ENCODE peak calls at places on chromosomes 3 and 15, in six cellular contexts. L, P, C, U, A and G are unnamed samples.
A peak's percentile ranks its signal among the peaks of the same experiment; 100 is the strongest.

GRCh38 chr3:194128202-194128907 is 7.6 kb upstream of the HES1 start:
- DNase-seq in L (no peak), P (no peak), C (no peak), U (no peak), A (no peak), G (no peak)

GRCh38 chr3:159996018-159996417 is 7.4 kb downstream of the IL12A start:
- DNase-seq in L (no peak), P (no peak), C (no peak), U (no peak), A (no peak), G (no peak)

GRCh38 chr15:77866596-77867125 is 210.8 kb downstream of the TBC1D2B start:
- DNase-seq in L (peak; percentile 1), P (no peak), C (no peak), U (no peak), A (no peak), G (no peak)

GRCh38 chr15:58705105-58705504 is 44.4 kb downstream of the ADAM10 start:
- DNase-seq in L (no peak), P (peak; percentile 24), C (no peak), U (no peak), A (no peak), G (no peak)

GRCh38 chr3:53196575-53197407 is 35.8 kb downstream of the PRKCD start:
- DNase-seq in L (no peak), P (peak; percentile 33), C (no peak), U (no peak), A (no peak), G (no peak)

GRCh38 chr15:57421540-57421939 is 45.2 kb downstream of the CGNL1 start:
- DNase-seq in L (peak; percentile 17), P (no peak), C (no peak), U (no peak), A (no peak), G (no peak)

GRCh38 chr3:55659023-55659355 is 171.9 kb upstream of the WNT5A start:
- DNase-seq in L (no peak), P (no peak), C (no peak), U (no peak), A (no peak), G (no peak)

GRCh38 chr3:5238545-5238944 is 51.0 kb downstream of the EDEM1 start:
- DNase-seq in L (no peak), P (no peak), C (no peak), U (no peak), A (no peak), G (no peak)

GRCh38 chr3:193872265-193872753 is 263.6 kb upstream of the HES1 start:
- DNase-seq in L (peak; percentile 87), P (peak; percentile 99), C (no peak), U (no peak), A (peak; percentile 32), G (no peak)

GRCh38 chr3:49357466-49358216 is 512 bp downstream of the GPX1 start:
- DNase-seq in L (peak; percentile 48), P (peak; percentile 77), C (peak; percentile 93), U (peak; percentile 73), A (peak; percentile 62), G (no peak)

GRCh38 chr3:181252626-181253025 is 263.1 kb upstream of the DNAJC19 start:
- DNase-seq in L (no peak), P (no peak), C (no peak), U (no peak), A (no peak), G (no peak)

GRCh38 chr3:118548434-118548833 is 486.2 kb downstream of the IGSF11 start:
- DNase-seq in L (no peak), P (peak; percentile 22), C (no peak), U (no peak), A (no peak), G (no peak)

GRCh38 chr3:53817211-53817610 is 29.0 kb downstream of the CHDH start:
- DNase-seq in L (no peak), P (no peak), C (no peak), U (no peak), A (no peak), G (no peak)

GRCh38 chr3:177337548-177338331 is 140.5 kb upstream of the TBL1XR1 start:
- DNase-seq in L (no peak), P (peak; percentile 62), C (no peak), U (no peak), A (no peak), G (no peak)

GRCh38 chr15:66897381-66897780 is 168.0 kb upstream of the SMAD3 start:
- DNase-seq in L (no peak), P (no peak), C (no peak), U (no peak), A (no peak), G (no peak)

GRCh38 chr3:126406389-126407296 is 11.9 kb downstream of the CFAP100 start:
- DNase-seq in L (no peak), P (no peak), C (no peak), U (peak; percentile 32), A (no peak), G (no peak)

GRCh38 chr15:59685737-59686297 is 3.3 kb downstream of the BNIP2 start:
- DNase-seq in L (no peak), P (no peak), C (no peak), U (no peak), A (no peak), G (no peak)

GRCh38 chr15:78540955-78541743 is 905 bp downstream of the PSMA4 start:
- DNase-seq in L (no peak), P (peak; percentile 11), C (no peak), U (no peak), A (no peak), G (no peak)

GRCh38 chr15:62983956-62984355 is 58.6 kb upstream of the TPM1 start:
- DNase-seq in L (no peak), P (no peak), C (no peak), U (no peak), A (no peak), G (no peak)

GRCh38 chr3:146421814-146422748 is 47.3 kb downstream of the PLSCR2 start:
- DNase-seq in L (no peak), P (peak; percentile 94), C (no peak), U (no peak), A (no peak), G (no peak)

GRCh38 chr15:77863491-77864105 is 213.9 kb downstream of the TBC1D2B start:
- DNase-seq in L (no peak), P (no peak), C (no peak), U (no peak), A (no peak), G (no peak)

GRCh38 chr15:85099195-85099803 is 117.6 kb downstream of the PDE8A start:
- DNase-seq in L (no peak), P (no peak), C (no peak), U (no peak), A (no peak), G (no peak)

GRCh38 chr3:128369881-128370642 is 96.6 kb downstream of the DNAJB8 start:
- DNase-seq in L (no peak), P (no peak), C (no peak), U (no peak), A (no peak), G (no peak)
- TF ChIP-seq CTCF in L (peak; percentile 4), P (peak; percentile 29), C (no peak), U (no peak), A (no peak), G (no peak)

GRCh38 chr3:113559011-113559410 is 26.7 kb downstream of the SIDT1 start:
- DNase-seq in L (no peak), P (peak; percentile 24), C (no peak), U (no peak), A (no peak), G (no peak)

GRCh38 chr3:113556556-113557335 is 24.4 kb downstream of the SIDT1 start:
- DNase-seq in L (no peak), P (peak; percentile 87), C (no peak), U (no peak), A (no peak), G (no peak)

GRCh38 chr3:113560265-113560664 is 27.9 kb downstream of the SIDT1 start:
- DNase-seq in L (no peak), P (no peak), C (no peak), U (no peak), A (no peak), G (no peak)

GRCh38 chr3:113555138-113555537 is 22.8 kb downstream of the SIDT1 start:
- DNase-seq in L (no peak), P (peak; percentile 89), C (no peak), U (no peak), A (no peak), G (no peak)

GRCh38 chr3:113557374-113557773 is 25.0 kb downstream of the SIDT1 start:
- DNase-seq in L (no peak), P (peak; percentile 95), C (no peak), U (no peak), A (no peak), G (no peak)
- TF ChIP-seq CTCF in L (no peak), P (peak; percentile 64), C (no peak), U (no peak), A (no peak), G (no peak)

DNA sequence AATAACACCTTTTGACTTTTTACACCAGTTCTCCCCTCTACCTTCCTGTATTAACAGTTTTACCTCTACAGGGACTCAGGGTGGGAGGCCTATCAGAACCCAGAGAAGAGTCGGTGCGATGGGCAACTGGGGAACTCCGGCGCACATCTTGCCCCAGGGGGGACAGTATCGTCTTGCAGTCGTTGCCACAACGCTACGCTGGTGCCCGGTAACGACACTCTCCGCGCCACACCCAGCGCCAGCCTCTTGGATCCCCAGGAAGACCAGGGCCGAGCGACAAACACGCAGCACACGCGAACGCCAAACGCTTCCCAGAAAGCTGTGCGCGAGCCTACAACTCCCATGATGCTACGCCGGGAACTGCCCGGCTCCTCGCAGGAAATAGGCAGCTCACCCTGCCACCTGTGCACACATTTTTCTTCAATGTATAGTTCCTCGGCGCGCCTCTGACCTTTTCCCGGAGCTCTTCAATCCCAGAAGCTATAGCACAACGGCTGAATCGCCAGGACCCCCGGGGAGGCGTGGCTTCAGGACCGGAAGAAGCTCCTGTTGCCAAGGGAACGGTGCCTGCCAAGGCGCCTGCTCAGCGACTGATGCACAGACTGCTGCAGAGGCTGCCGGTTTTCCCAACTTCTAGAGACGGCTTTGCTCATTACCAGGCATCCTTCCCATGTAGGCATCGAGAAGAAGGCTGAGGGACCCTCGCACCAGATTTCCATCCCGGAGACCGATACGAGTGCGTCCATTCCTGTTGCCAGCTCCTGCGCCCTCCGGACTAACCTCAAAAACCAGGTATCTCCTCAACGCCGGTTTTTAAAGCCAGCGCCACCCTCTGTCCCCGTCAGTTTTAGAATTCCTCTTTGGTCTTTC is at the start of gene ARL6:
- DNase-seq in L (peak; percentile 88), P (peak; percentile 82), C (peak; percentile 89), U (peak; percentile 82), A (peak; percentile 82), G (peak; percentile 62)
- TF ChIP-seq CTCF in L (no peak), P (peak; percentile 59), C (no peak), U (no peak), A (no peak), G (peak; percentile 11)

GRCh38 chr3:197801801-197802504 is 10.9 kb downstream of the LRCH3 start:
- DNase-seq in L (no peak), P (peak; percentile 59), C (no peak), U (no peak), A (no peak), G (no peak)
- TF ChIP-seq CTCF in L (peak; percentile 24), P (peak; percentile 65), C (peak; percentile 18), U (no peak), A (peak; percentile 22), G (no peak)